ENCODE peak calls at places on chromosomes 2 and 18, in six cellular contexts. V, X, Z, J, C and I are unnamed samples.

GRCh38 chr2:9690252-9690651 is 59.5 kb upstream of the YWHAQ start:
- DNase-seq in Z (no peak), J (peak; percentile 87), X (peak; percentile 55), C (no peak), V (peak; percentile 94), I (no peak)

GRCh38 chr2:190121971-190122370 is 59.4 kb upstream of the MSTN start:
- DNase-seq in X (peak; percentile 41), C (no peak), V (peak; percentile 29), J (peak; percentile 57), Z (no peak), I (no peak)

GRCh38 chr2:241014764-241015163 is 16.3 kb downstream of the SNED1 start:
- DNase-seq in V (no peak), J (no peak), Z (no peak), C (no peak), X (no peak), I (no peak)

GRCh38 chr2:26682155-26682554 is 10.4 kb upstream of the KCNK3 start:
- DNase-seq in C (no peak), X (no peak), J (peak; percentile 85), Z (no peak), V (peak; percentile 32), I (no peak)

GRCh38 chr2:15979051-15979758 is 38.9 kb downstream of the MYCN start:
- DNase-seq in V (no peak), C (no peak), J (no peak), Z (no peak), X (no peak), I (no peak)

GRCh38 chr18:46343940-46344372 is 239.8 kb downstream of the HAUS1 start:
- DNase-seq in Z (no peak), C (peak; percentile 61), X (no peak), J (peak; percentile 47), V (no peak), I (peak; percentile 67)

GRCh38 chr2:191625016-191625415 is 52.9 kb upstream of the NABP1 start:
- DNase-seq in J (no peak), C (no peak), Z (no peak), V (no peak), X (no peak), I (no peak)

GRCh38 chr2:128270306-128271185 is 48.1 kb downstream of the HS6ST1 start:
- DNase-seq in J (no peak), C (no peak), Z (no peak), V (no peak), X (no peak), I (peak; percentile 20)

GRCh38 chr2:6053711-6054393 is 361.7 kb downstream of the SOX11 start:
- DNase-seq in V (no peak), J (peak; percentile 81), Z (no peak), X (no peak), C (no peak), I (no peak)

GRCh38 chr18:9147440-9148238 is 11.1 kb downstream of the ANKRD12 start:
- DNase-seq in Z (no peak), J (peak; percentile 76), X (peak; percentile 81), V (peak; percentile 86), C (no peak), I (peak; percentile 31)

GRCh38 chr18:27184115-27185024 is 738 bp downstream of the CHST9 start:
- DNase-seq in J (peak; percentile 43), Z (no peak), C (peak; percentile 75), X (no peak), V (no peak), I (peak; percentile 62)

GRCh38 chr2:235384624-235385023 is 109.2 kb upstream of the AGAP1 start:
- DNase-seq in Z (peak; percentile 9), C (peak; percentile 56), V (no peak), X (no peak), J (peak; percentile 54), I (peak; percentile 77)

GRCh38 chr2:117738991-117739839 is 75.3 kb upstream of the DDX18 start:
- DNase-seq in C (no peak), V (no peak), J (no peak), X (no peak), Z (no peak), I (no peak)

GRCh38 chr18:76505611-76506010 is 10.6 kb upstream of the ZNF516 start:
- DNase-seq in Z (no peak), C (no peak), X (no peak), J (no peak), V (no peak), I (no peak)

GRCh38 chr2:8337321-8337720 is 344.5 kb upstream of the ID2 start:
- DNase-seq in V (no peak), C (no peak), J (no peak), Z (no peak), X (no peak), I (no peak)

GRCh38 chr2:105737980-105738657 is 6.6 kb upstream of the NCK2 start:
- DNase-seq in Z (no peak), J (no peak), V (no peak), C (no peak), X (no peak), I (no peak)

GRCh38 chr2:102235042-102235473 is 48.2 kb downstream of the IL1RL2 start:
- DNase-seq in C (peak; percentile 34), V (no peak), J (no peak), X (peak; percentile 19), Z (no peak), I (no peak)

DNA sequence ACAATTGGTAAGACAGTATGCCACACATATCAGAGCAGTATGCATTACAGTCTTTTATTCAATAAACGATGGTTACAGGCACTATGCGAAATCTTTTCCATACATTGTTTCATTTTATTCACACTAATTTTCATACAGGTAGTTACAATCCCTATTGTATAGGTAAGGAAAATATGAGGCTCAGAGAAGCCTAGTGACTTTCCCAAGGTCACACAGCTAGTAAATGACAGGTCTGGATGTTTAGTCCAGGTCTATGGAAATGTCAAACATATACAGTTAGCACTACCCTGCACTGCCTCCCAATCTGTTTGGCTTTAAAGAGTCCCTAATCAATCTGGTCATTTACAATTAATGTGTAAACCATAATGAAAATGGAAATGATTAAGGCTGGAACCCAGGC is 372.2 kb downstream of the MTX2 start:
- DNase-seq in X (no peak), Z (no peak), V (no peak), C (no peak), J (no peak), I (no peak)
- H4K8ac ChIP-seq in X (no peak overlapping the region), Z (no peak overlapping the region), V (no peak overlapping the region), C (no peak overlapping the region), J (no peak overlapping the region), I (no peak overlapping the region)

GRCh38 chr2:215528555-215528954 is 92.7 kb upstream of the FN1 start:
- DNase-seq in X (peak; percentile 99), Z (no peak), C (no peak), V (peak; percentile 93), J (peak; percentile 16), I (no peak)

GRCh38 chr2:215530191-215530968 is 94.5 kb upstream of the FN1 start:
- DNase-seq in J (no peak), X (peak; percentile 73), Z (no peak), V (peak; percentile 28), C (no peak), I (no peak)

GRCh38 chr2:215531284-215531683 is 95.4 kb upstream of the FN1 start:
- DNase-seq in Z (no peak), C (no peak), J (no peak), V (peak; percentile 52), X (peak; percentile 88), I (no peak)

GRCh38 chr2:215527738-215528137 is 91.9 kb upstream of the FN1 start:
- DNase-seq in J (no peak), X (peak; percentile 87), V (peak; percentile 19), C (no peak), Z (no peak), I (no peak)

DNA sequence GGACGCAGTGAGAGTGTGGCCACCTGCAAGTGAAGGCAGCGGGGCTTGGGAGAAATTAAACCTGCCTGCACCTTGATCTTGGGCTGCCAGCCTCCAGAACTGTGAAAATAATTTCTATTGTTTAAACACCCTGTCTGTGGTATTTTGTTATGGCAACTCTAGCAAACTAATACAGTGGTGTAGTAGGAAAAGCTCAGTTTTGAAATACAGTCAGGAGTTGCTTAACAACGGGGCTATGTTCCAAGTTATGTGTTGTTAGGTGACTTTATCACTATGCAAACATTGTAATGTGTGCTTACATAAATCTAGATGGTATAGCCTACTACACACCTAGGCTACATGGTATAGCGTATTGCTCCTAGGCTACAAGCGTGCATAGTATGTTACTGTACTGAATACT is 93.4 kb upstream of the FN1 start:
- DNase-seq in C (no peak), J (no peak), X (peak; percentile 81), Z (no peak), V (peak; percentile 69), I (no peak)
- H4K8ac ChIP-seq in C (no peak overlapping the region), J (no peak overlapping the region), X (peak overlapping the region; percentile 62), Z (no peak overlapping the region), V (peak overlapping the region; percentile 74), I (no peak overlapping the region)

GRCh38 chr18:63073481-63073880 is 246.1 kb downstream of the BCL2 start:
- DNase-seq in Z (no peak), X (no peak), J (no peak), V (no peak), C (no peak), I (no peak)

GRCh38 chr18:63071566-63072175 is 247.9 kb downstream of the BCL2 start:
- DNase-seq in Z (no peak), V (no peak), X (no peak), C (no peak), J (no peak), I (no peak)

GRCh38 chr18:63078471-63078870 is 241.1 kb downstream of the BCL2 start:
- DNase-seq in V (no peak), J (no peak), X (no peak), Z (no peak), C (no peak), I (no peak)

GRCh38 chr18:63070750-63071502 is 248.6 kb downstream of the BCL2 start:
- DNase-seq in V (no peak), Z (no peak), C (no peak), X (no peak), J (no peak), I (no peak)

DNA sequence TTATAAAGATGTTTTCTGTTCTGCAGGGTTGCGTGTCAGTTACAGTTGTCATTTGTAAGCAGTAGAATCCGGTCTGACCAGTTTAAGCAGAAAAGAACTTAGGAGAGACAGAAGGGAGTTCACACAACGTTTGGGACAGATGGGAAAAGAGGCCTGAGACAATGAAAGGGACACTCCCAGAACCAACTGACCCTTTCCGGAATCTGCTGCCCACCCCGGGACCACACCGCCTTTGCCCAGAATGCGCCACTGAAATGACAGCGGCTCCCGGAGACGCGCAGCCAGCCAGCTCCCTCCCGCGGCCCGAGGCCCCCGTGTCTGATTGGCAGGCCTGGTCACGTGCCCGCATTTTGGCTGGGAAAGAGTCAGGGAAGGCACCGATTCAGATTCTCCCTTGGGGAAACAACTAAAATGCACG is 244.6 kb downstream of the BCL2 start:
- DNase-seq in Z (peak; percentile 53), X (peak; percentile 16), V (peak; percentile 48), J (peak; percentile 84), C (peak; percentile 87), I (peak; percentile 87)
- H4K8ac ChIP-seq in Z (no peak overlapping the region), X (no peak overlapping the region), V (no peak overlapping the region), J (no peak overlapping the region), C (peak overlapping the region; percentile 65), I (no peak overlapping the region)

DNA sequence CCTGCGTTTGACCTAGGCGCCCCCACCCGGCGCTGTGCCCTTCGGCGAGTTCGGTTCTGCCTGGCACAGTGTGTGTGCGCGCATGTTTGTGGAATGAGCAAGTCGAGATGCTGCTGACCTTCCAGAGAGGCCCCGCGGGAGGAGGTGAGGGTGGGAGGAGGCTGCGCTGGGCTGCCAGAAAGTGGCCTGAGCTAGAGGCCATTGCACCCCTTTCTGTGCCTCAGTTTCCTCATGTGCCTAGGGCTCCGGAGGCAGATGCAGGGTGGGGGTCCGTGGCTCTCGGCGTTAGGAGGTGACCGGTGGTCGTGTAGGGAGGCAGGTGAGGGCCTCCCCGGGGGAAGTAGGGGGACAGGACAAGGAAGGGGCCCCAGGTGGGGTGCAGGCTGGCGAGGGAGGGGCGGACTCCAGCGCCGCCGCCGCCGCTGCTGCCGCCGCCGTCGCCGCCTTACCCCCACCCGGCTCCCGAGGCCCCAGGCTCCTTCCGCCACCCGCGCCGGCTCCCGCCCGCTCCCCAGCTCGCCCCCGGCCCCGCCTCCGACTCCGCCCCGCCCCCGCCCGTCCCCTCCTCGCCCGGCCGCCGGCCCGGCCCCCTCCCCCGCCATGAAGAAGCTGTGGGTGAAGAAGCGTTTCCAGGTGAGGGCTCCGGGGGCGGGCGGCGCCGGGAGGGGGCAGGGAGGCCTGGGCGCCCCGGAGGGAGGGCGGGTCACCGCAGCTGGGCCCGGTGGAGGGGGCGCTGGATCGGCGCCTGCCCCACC is 7.0 kb downstream of the SPEG start:
- DNase-seq in J (peak; percentile 25), C (peak; percentile 68), X (peak; percentile 54), Z (no peak), V (peak; percentile 58), I (peak; percentile 64)
- H4K8ac ChIP-seq in J (no peak overlapping the region), C (no peak overlapping the region), X (peak overlapping the region; percentile 94), Z (peak overlapping the region; percentile 98), V (peak overlapping the region; percentile 53), I (no peak overlapping the region)